ENCODE peak calls at places on chromosomes 1 and 21, in eight cellular contexts. G is LHCN-M2; K is activated naive CD8-positive, alpha-beta T cell treated with anti-CD3 and anti-CD28 coated beads, Interleukin-2, amount 10 ng/mL, durations not matched to agents 7 days and 5 days; O is coronary artery; S is AG08395; X is HFF-Myc; V is cerebellar cortex; N is GM04503. D is an unnamed sample.

GRCh38 chr1:111992396-111992985 is 3.0 kb upstream of the KCND3 start:
- DNase-seq in G (no peak), N (no peak), X (no peak), O (no peak), V (peak; percentile 64), S (no peak), K (no peak), D (no peak)

GRCh38 chr21:34369741-34370140 is 5.6 kb upstream of the SMIM11 start:
- DNase-seq in S (no peak), N (no peak), X (no peak), V (no peak), G (no peak), O (no peak), K (no peak), D (no peak)

GRCh38 chr21:31273278-31273677 is 70.8 kb downstream of the TIAM1 start:
- DNase-seq in N (no peak), S (no peak), O (no peak), K (no peak), V (no peak), X (no peak), G (peak; percentile 36), D (no peak)

GRCh38 chr1:159892944-159893343 is 7.0 kb downstream of the CFAP45 start:
- DNase-seq in K (no peak), S (no peak), V (no peak), G (no peak), N (no peak), O (no peak), X (no peak), D (no peak)

GRCh38 chr1:20028726-20029125 is 41.3 kb upstream of the PLA2G5 start:
- DNase-seq in K (no peak), G (no peak), N (no peak), V (no peak), S (no peak), X (no peak), O (no peak), D (no peak)

GRCh38 chr1:84538599-84538998 is 32.2 kb upstream of the GNG5 start:
- DNase-seq in K (no peak), V (no peak), O (no peak), N (no peak), X (no peak), S (no peak), G (no peak), D (no peak)

GRCh38 chr1:198359024-198359653 is 181.3 kb downstream of the ATP6V1G3 start:
- DNase-seq in K (no peak), S (no peak), V (peak; percentile 2), N (no peak), G (peak; percentile 16), X (no peak), O (no peak), D (no peak)

GRCh38 chr1:219174672-219175564 is 1.2 kb downstream of the LYPLAL1 start:
- DNase-seq in X (peak; percentile 30), O (no peak), N (peak; percentile 60), V (peak; percentile 43), G (peak; percentile 72), K (no peak), S (peak; percentile 61), D (peak; percentile 8)

GRCh38 chr1:2926447-2927055 is 94.7 kb upstream of the ACTRT2 start:
- DNase-seq in V (no peak), K (no peak), S (no peak), O (no peak), X (no peak), N (no peak), G (no peak), D (no peak)